ENCODE peak calls at places on chromosomes 5 and 9, in eight cellular contexts. One of them, this sample, is unnamed.

GRCh38 chr5:177371120-177371537 is 13.1 kb upstream of the SLC34A1 start:
- DNase-seq in mucosa of descending colon: no peak
- DNase-seq in HFFc6: no peak
- DNase-seq in fibroblast of lung: no peak
- DNase-seq in HepG2: no peak
- DNase-seq in GM13977: no peak
- DNase-seq in PC-3: no peak
- DNase-seq in Peyer's patch: no peak
- DNase-seq in this sample: no peak

GRCh38 chr9:82397534-82397933 is 409.0 kb downstream of the SPATA31D1 start:
- DNase-seq in mucosa of descending colon: no peak
- DNase-seq in HFFc6: no peak
- DNase-seq in fibroblast of lung: no peak
- DNase-seq in HepG2: no peak
- DNase-seq in GM13977: no peak
- DNase-seq in PC-3: no peak
- DNase-seq in Peyer's patch: no peak
- DNase-seq in this sample: no peak

GRCh38 chr9:126722252-126722921 is 82.5 kb upstream of the ZBTB43 start:
- DNase-seq in mucosa of descending colon: peak; percentile 75
- DNase-seq in HFFc6: no peak
- DNase-seq in fibroblast of lung: peak; percentile 13
- DNase-seq in HepG2: no peak
- DNase-seq in GM13977: peak; percentile 88
- DNase-seq in PC-3: peak; percentile 70
- DNase-seq in Peyer's patch: peak; percentile 76
- DNase-seq in this sample: peak; percentile 93

GRCh38 chr9:72871685-72872084 is 81.2 kb downstream of the ALDH1A1 start:
- DNase-seq in mucosa of descending colon: peak; percentile 18
- DNase-seq in HFFc6: peak; percentile 12
- DNase-seq in fibroblast of lung: peak; percentile 65
- DNase-seq in HepG2: peak; percentile 16
- DNase-seq in GM13977: no peak
- DNase-seq in PC-3: peak; percentile 30
- DNase-seq in Peyer's patch: no peak
- DNase-seq in this sample: no peak

GRCh38 chr5:18965893-18966292 is 1022.1 kb downstream of the CDH18 start:
- DNase-seq in mucosa of descending colon: no peak
- DNase-seq in HFFc6: no peak
- DNase-seq in fibroblast of lung: no peak
- DNase-seq in HepG2: no peak
- DNase-seq in GM13977: no peak
- DNase-seq in PC-3: no peak
- DNase-seq in Peyer's patch: no peak
- DNase-seq in this sample: no peak

GRCh38 chr9:136742640-136743391 is at the start of gene LCN10:
- DNase-seq in mucosa of descending colon: no peak
- DNase-seq in HFFc6: no peak
- DNase-seq in fibroblast of lung: no peak
- DNase-seq in HepG2: peak; percentile 49
- DNase-seq in GM13977: no peak
- DNase-seq in PC-3: peak; percentile 26
- DNase-seq in Peyer's patch: no peak
- DNase-seq in this sample: no peak

GRCh38 chr5:33824516-33825195 is 67.1 kb downstream of the ADAMTS12 start:
- DNase-seq in mucosa of descending colon: peak; percentile 31
- DNase-seq in HFFc6: peak; percentile 74
- DNase-seq in fibroblast of lung: peak; percentile 89
- DNase-seq in HepG2: no peak
- DNase-seq in GM13977: no peak
- DNase-seq in PC-3: no peak
- DNase-seq in Peyer's patch: no peak
- DNase-seq in this sample: peak; percentile 34

GRCh38 chr5:153543959-153544470 is 53.5 kb downstream of the GRIA1 start:
- DNase-seq in mucosa of descending colon: no peak
- DNase-seq in HFFc6: peak; percentile 13
- DNase-seq in fibroblast of lung: no peak
- DNase-seq in HepG2: no peak
- DNase-seq in GM13977: no peak
- DNase-seq in PC-3: no peak
- DNase-seq in Peyer's patch: no peak
- DNase-seq in this sample: no peak

GRCh38 chr5:38465045-38465444 is 91.4 kb downstream of the LIFR start:
- DNase-seq in mucosa of descending colon: no peak
- DNase-seq in HFFc6: peak; percentile 7
- DNase-seq in fibroblast of lung: peak; percentile 85
- DNase-seq in HepG2: no peak
- DNase-seq in GM13977: no peak
- DNase-seq in PC-3: no peak
- DNase-seq in Peyer's patch: no peak
- DNase-seq in this sample: no peak

GRCh38 chr5:168480601-168481000 is 5.7 kb upstream of the RARS1 start:
- DNase-seq in mucosa of descending colon: no peak
- DNase-seq in HFFc6: no peak
- DNase-seq in fibroblast of lung: no peak
- DNase-seq in HepG2: no peak
- DNase-seq in GM13977: no peak
- DNase-seq in PC-3: peak; percentile 66
- DNase-seq in Peyer's patch: no peak
- DNase-seq in this sample: no peak

GRCh38 chr5:110623875-110624274 is 102.6 kb downstream of the TMEM232 start:
- DNase-seq in mucosa of descending colon: no peak
- DNase-seq in HFFc6: no peak
- DNase-seq in fibroblast of lung: peak; percentile 3
- DNase-seq in HepG2: no peak
- DNase-seq in GM13977: no peak
- DNase-seq in PC-3: no peak
- DNase-seq in Peyer's patch: no peak
- DNase-seq in this sample: no peak

GRCh38 chr5:127227881-127228280 is 62.7 kb upstream of the MEGF10 start:
- DNase-seq in mucosa of descending colon: no peak
- DNase-seq in HFFc6: no peak
- DNase-seq in fibroblast of lung: peak; percentile 24
- DNase-seq in HepG2: no peak
- DNase-seq in GM13977: no peak
- DNase-seq in PC-3: peak; percentile 19
- DNase-seq in Peyer's patch: no peak
- DNase-seq in this sample: no peak

GRCh38 chr9:137582286-137582860 is 3.6 kb upstream of the DPH7 start:
- DNase-seq in mucosa of descending colon: no peak
- DNase-seq in HFFc6: no peak
- DNase-seq in fibroblast of lung: peak; percentile 26
- DNase-seq in HepG2: no peak
- DNase-seq in GM13977: no peak
- DNase-seq in PC-3: no peak
- DNase-seq in Peyer's patch: no peak
- DNase-seq in this sample: no peak

GRCh38 chr5:171542504-171543150 is 123.2 kb downstream of the FGF18 start:
- DNase-seq in mucosa of descending colon: no peak
- DNase-seq in HFFc6: no peak
- DNase-seq in fibroblast of lung: no peak
- DNase-seq in HepG2: no peak
- DNase-seq in GM13977: no peak
- DNase-seq in PC-3: no peak
- DNase-seq in Peyer's patch: no peak
- DNase-seq in this sample: no peak

GRCh38 chr9:4389003-4389402 is 89.1 kb upstream of the GLIS3 start:
- DNase-seq in mucosa of descending colon: no peak
- DNase-seq in HFFc6: no peak
- DNase-seq in fibroblast of lung: no peak
- DNase-seq in HepG2: no peak
- DNase-seq in GM13977: no peak
- DNase-seq in PC-3: no peak
- DNase-seq in Peyer's patch: no peak
- DNase-seq in this sample: no peak

GRCh38 chr9:108254236-108254635 is 601.5 kb downstream of the ACTL7B start:
- DNase-seq in mucosa of descending colon: no peak
- DNase-seq in HFFc6: no peak
- DNase-seq in fibroblast of lung: no peak
- DNase-seq in HepG2: no peak
- DNase-seq in GM13977: no peak
- DNase-seq in PC-3: no peak
- DNase-seq in Peyer's patch: no peak
- DNase-seq in this sample: no peak

GRCh38 chr5:134128648-134128995 is 14.1 kb downstream of the TCF7 start:
- DNase-seq in mucosa of descending colon: no peak
- DNase-seq in HFFc6: no peak
- DNase-seq in fibroblast of lung: no peak
- DNase-seq in HepG2: no peak
- DNase-seq in GM13977: no peak
- DNase-seq in PC-3: no peak
- DNase-seq in Peyer's patch: no peak
- DNase-seq in this sample: no peak

GRCh38 chr5:112401924-112402323 is 17.2 kb downstream of the EPB41L4A start:
- DNase-seq in mucosa of descending colon: no peak
- DNase-seq in HFFc6: no peak
- DNase-seq in fibroblast of lung: no peak
- DNase-seq in HepG2: no peak
- DNase-seq in GM13977: no peak
- DNase-seq in PC-3: no peak
- DNase-seq in Peyer's patch: no peak
- DNase-seq in this sample: no peak

GRCh38 chr9:137619240-137620090 is 660 bp downstream of the EHMT1 start:
- DNase-seq in mucosa of descending colon: peak; percentile 47
- DNase-seq in HFFc6: peak; percentile 27
- DNase-seq in fibroblast of lung: peak; percentile 55
- DNase-seq in HepG2: no peak
- DNase-seq in GM13977: peak; percentile 78
- DNase-seq in PC-3: peak; percentile 39
- DNase-seq in Peyer's patch: peak; percentile 69
- DNase-seq in this sample: peak; percentile 75

GRCh38 chr5:20949636-20950035 is 961.6 kb upstream of the CDH18 start:
- DNase-seq in mucosa of descending colon: no peak
- DNase-seq in HFFc6: no peak
- DNase-seq in fibroblast of lung: no peak
- DNase-seq in HepG2: no peak
- DNase-seq in GM13977: no peak
- DNase-seq in PC-3: no peak
- DNase-seq in Peyer's patch: no peak
- DNase-seq in this sample: no peak

GRCh38 chr5:132459983-132460834 is 30.4 kb downstream of the IRF1 start:
- DNase-seq in mucosa of descending colon: no peak
- DNase-seq in HFFc6: no peak
- DNase-seq in fibroblast of lung: no peak
- DNase-seq in HepG2: no peak
- DNase-seq in GM13977: no peak
- DNase-seq in PC-3: no peak
- DNase-seq in Peyer's patch: no peak
- DNase-seq in this sample: no peak
- TF ChIP-seq CTCF in mucosa of descending colon: no peak
- TF ChIP-seq CTCF in HFFc6: peak; percentile 49
- TF ChIP-seq CTCF in fibroblast of lung: no peak
- TF ChIP-seq CTCF in HepG2: no peak
- TF ChIP-seq CTCF in GM13977: no peak
- TF ChIP-seq CTCF in PC-3: no peak
- TF ChIP-seq CTCF in Peyer's patch: peak; percentile 28
- TF ChIP-seq CTCF in this sample: no peak

DNA sequence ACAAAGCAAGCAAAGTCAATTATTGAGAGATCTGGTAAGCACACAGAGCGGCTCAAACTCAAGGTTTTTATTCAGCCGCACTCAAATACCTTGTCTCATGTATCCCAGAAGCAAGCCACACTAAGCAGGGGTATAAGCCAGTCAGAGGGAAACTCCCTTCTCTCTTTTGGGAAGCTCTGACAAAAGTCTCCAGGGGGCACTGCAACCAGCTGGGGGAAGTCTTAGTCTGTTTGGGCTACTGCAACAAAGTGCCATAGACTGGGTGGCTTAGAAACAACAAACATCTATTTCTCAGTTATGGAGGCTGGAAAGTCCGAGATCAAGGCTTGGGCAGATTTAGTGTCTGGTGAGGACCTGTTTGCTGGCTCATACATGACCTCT is 246.0 kb downstream of the ENC1 start:
- DNase-seq in mucosa of descending colon: no peak
- DNase-seq in HFFc6: no peak
- DNase-seq in fibroblast of lung: no peak
- DNase-seq in HepG2: peak; percentile 20
- DNase-seq in GM13977: no peak
- DNase-seq in PC-3: no peak
- DNase-seq in Peyer's patch: no peak
- DNase-seq in this sample: no peak
- TF ChIP-seq CTCF in mucosa of descending colon: no peak
- TF ChIP-seq CTCF in HFFc6: no peak
- TF ChIP-seq CTCF in fibroblast of lung: no peak
- TF ChIP-seq CTCF in HepG2: peak; percentile 49
- TF ChIP-seq CTCF in GM13977: peak; percentile 30
- TF ChIP-seq CTCF in PC-3: peak; percentile 15
- TF ChIP-seq CTCF in Peyer's patch: no peak
- TF ChIP-seq CTCF in this sample: no peak

GRCh38 chr5:75885321-75885720 is 168.1 kb upstream of the POC5 start:
- DNase-seq in mucosa of descending colon: no peak
- DNase-seq in HFFc6: no peak
- DNase-seq in fibroblast of lung: no peak
- DNase-seq in HepG2: no peak
- DNase-seq in GM13977: no peak
- DNase-seq in PC-3: no peak
- DNase-seq in Peyer's patch: no peak
- DNase-seq in this sample: no peak
- TF ChIP-seq CTCF in mucosa of descending colon: no peak
- TF ChIP-seq CTCF in HFFc6: no peak
- TF ChIP-seq CTCF in fibroblast of lung: no peak
- TF ChIP-seq CTCF in HepG2: no peak
- TF ChIP-seq CTCF in GM13977: no peak
- TF ChIP-seq CTCF in PC-3: no peak
- TF ChIP-seq CTCF in Peyer's patch: no peak
- TF ChIP-seq CTCF in this sample: no peak

GRCh38 chr5:55534436-55535198 is at the start of gene PLPP1:
- DNase-seq in mucosa of descending colon: peak; percentile 90
- DNase-seq in HFFc6: peak; percentile 72
- DNase-seq in fibroblast of lung: peak; percentile 87
- DNase-seq in HepG2: peak; percentile 65
- DNase-seq in GM13977: peak; percentile 91
- DNase-seq in PC-3: peak; percentile 73
- DNase-seq in Peyer's patch: peak; percentile 93
- DNase-seq in this sample: peak; percentile 95
- TF ChIP-seq CTCF in mucosa of descending colon: no peak
- TF ChIP-seq CTCF in HFFc6: peak; percentile 37
- TF ChIP-seq CTCF in fibroblast of lung: no peak
- TF ChIP-seq CTCF in HepG2: peak; percentile 26
- TF ChIP-seq CTCF in GM13977: peak; percentile 31
- TF ChIP-seq CTCF in PC-3: no peak
- TF ChIP-seq CTCF in Peyer's patch: no peak
- TF ChIP-seq CTCF in this sample: no peak

This sample was measured in GM20000.